ENCODE peak calls at places on chromosomes 6 and 20, in six cellular contexts. One of them, this sample, is unnamed.
A peak's percentile ranks its signal among the peaks of the same experiment; 100 is the strongest.

GRCh38 chr20:38299963-38300362 is 4.0 kb upstream of the BPI start:
- DNase-seq in left lung: peak; percentile 44
- DNase-seq in ovary: no peak
- DNase-seq in CD8-positive, alpha-beta T cell: no peak
- DNase-seq in left ventricle myocardium inferior: no peak
- DNase-seq in lower lobe of right lung: no peak
- DNase-seq in this sample: no peak

GRCh38 chr20:49276895-49277785 is 717 bp downstream of the ZNFX1 start:
- DNase-seq in left lung: peak; percentile 54
- DNase-seq in ovary: peak; percentile 68
- DNase-seq in CD8-positive, alpha-beta T cell: peak; percentile 12
- DNase-seq in left ventricle myocardium inferior: peak; percentile 24
- DNase-seq in lower lobe of right lung: peak; percentile 64
- DNase-seq in this sample: peak; percentile 14

GRCh38 chr6:31576897-31577341 is 1.6 kb downstream of the TNF start:
- DNase-seq in left lung: no peak
- DNase-seq in ovary: no peak
- DNase-seq in CD8-positive, alpha-beta T cell: no peak
- DNase-seq in left ventricle myocardium inferior: no peak
- DNase-seq in lower lobe of right lung: no peak
- DNase-seq in this sample: no peak

GRCh38 chr20:48819813-48820648 is 7.8 kb downstream of the PREX1 start:
- DNase-seq in left lung: no peak
- DNase-seq in ovary: no peak
- DNase-seq in CD8-positive, alpha-beta T cell: no peak
- DNase-seq in left ventricle myocardium inferior: no peak
- DNase-seq in lower lobe of right lung: no peak
- DNase-seq in this sample: no peak

GRCh38 chr20:62274332-62275262 is 28.2 kb upstream of the ADRM1 start:
- DNase-seq in left lung: no peak
- DNase-seq in ovary: peak; percentile 69
- DNase-seq in CD8-positive, alpha-beta T cell: no peak
- DNase-seq in left ventricle myocardium inferior: no peak
- DNase-seq in lower lobe of right lung: no peak
- DNase-seq in this sample: no peak

GRCh38 chr6:46925563-46926253 is 4.0 kb upstream of the ADGRF5 start:
- DNase-seq in left lung: peak; percentile 59
- DNase-seq in ovary: no peak
- DNase-seq in CD8-positive, alpha-beta T cell: no peak
- DNase-seq in left ventricle myocardium inferior: no peak
- DNase-seq in lower lobe of right lung: peak; percentile 75
- DNase-seq in this sample: no peak

GRCh38 chr20:19024296-19025035 is 188.0 kb upstream of the SLC24A3 start:
- DNase-seq in left lung: no peak
- DNase-seq in ovary: no peak
- DNase-seq in CD8-positive, alpha-beta T cell: no peak
- DNase-seq in left ventricle myocardium inferior: no peak
- DNase-seq in lower lobe of right lung: no peak
- DNase-seq in this sample: no peak

GRCh38 chr6:108160009-108160408 is 5.8 kb upstream of the NR2E1 start:
- DNase-seq in left lung: no peak
- DNase-seq in ovary: no peak
- DNase-seq in CD8-positive, alpha-beta T cell: no peak
- DNase-seq in left ventricle myocardium inferior: no peak
- DNase-seq in lower lobe of right lung: no peak
- DNase-seq in this sample: no peak

GRCh38 chr6:31776961-31777666 is at the start of gene VWA7:
- DNase-seq in left lung: peak; percentile 89
- DNase-seq in ovary: peak; percentile 84
- DNase-seq in CD8-positive, alpha-beta T cell: peak; percentile 28
- DNase-seq in left ventricle myocardium inferior: peak; percentile 68
- DNase-seq in lower lobe of right lung: peak; percentile 83
- DNase-seq in this sample: no peak

GRCh38 chr6:112501705-112502104 is 154.6 kb downstream of the RFPL4B start:
- DNase-seq in left lung: peak; percentile 34
- DNase-seq in ovary: peak; percentile 20
- DNase-seq in CD8-positive, alpha-beta T cell: no peak
- DNase-seq in left ventricle myocardium inferior: peak; percentile 19
- DNase-seq in lower lobe of right lung: no peak
- DNase-seq in this sample: no peak

GRCh38 chr20:54078296-54078695 is 7.9 kb upstream of the BCAS1 start:
- DNase-seq in left lung: no peak
- DNase-seq in ovary: no peak
- DNase-seq in CD8-positive, alpha-beta T cell: no peak
- DNase-seq in left ventricle myocardium inferior: no peak
- DNase-seq in lower lobe of right lung: no peak
- DNase-seq in this sample: no peak

GRCh38 chr6:42279966-42280629 is 62.4 kb upstream of the MRPS10 start:
- DNase-seq in left lung: peak; percentile 52
- DNase-seq in ovary: peak; percentile 59
- DNase-seq in CD8-positive, alpha-beta T cell: no peak
- DNase-seq in left ventricle myocardium inferior: peak; percentile 55
- DNase-seq in lower lobe of right lung: no peak
- DNase-seq in this sample: no peak

GRCh38 chr6:146905313-146905712 is 298.9 kb upstream of the STXBP5 start:
- DNase-seq in left lung: no peak
- DNase-seq in ovary: no peak
- DNase-seq in CD8-positive, alpha-beta T cell: no peak
- DNase-seq in left ventricle myocardium inferior: no peak
- DNase-seq in lower lobe of right lung: no peak
- DNase-seq in this sample: no peak

GRCh38 chr6:149909701-149910470 is 12.0 kb upstream of the RAET1E start:
- DNase-seq in left lung: no peak
- DNase-seq in ovary: no peak
- DNase-seq in CD8-positive, alpha-beta T cell: no peak
- DNase-seq in left ventricle myocardium inferior: no peak
- DNase-seq in lower lobe of right lung: no peak
- DNase-seq in this sample: no peak

GRCh38 chr6:9401936-9402335 is 966.6 kb upstream of the SLC35B3 start:
- DNase-seq in left lung: no peak
- DNase-seq in ovary: no peak
- DNase-seq in CD8-positive, alpha-beta T cell: no peak
- DNase-seq in left ventricle myocardium inferior: no peak
- DNase-seq in lower lobe of right lung: no peak
- DNase-seq in this sample: no peak

GRCh38 chr6:9399916-9400315 is 964.6 kb upstream of the SLC35B3 start:
- DNase-seq in left lung: no peak
- DNase-seq in ovary: no peak
- DNase-seq in CD8-positive, alpha-beta T cell: no peak
- DNase-seq in left ventricle myocardium inferior: no peak
- DNase-seq in lower lobe of right lung: no peak
- DNase-seq in this sample: no peak

GRCh38 chr6:9398794-9399373 is 963.5 kb upstream of the SLC35B3 start:
- DNase-seq in left lung: no peak
- DNase-seq in ovary: no peak
- DNase-seq in CD8-positive, alpha-beta T cell: no peak
- DNase-seq in left ventricle myocardium inferior: peak; percentile 29
- DNase-seq in lower lobe of right lung: no peak
- DNase-seq in this sample: no peak

DNA sequence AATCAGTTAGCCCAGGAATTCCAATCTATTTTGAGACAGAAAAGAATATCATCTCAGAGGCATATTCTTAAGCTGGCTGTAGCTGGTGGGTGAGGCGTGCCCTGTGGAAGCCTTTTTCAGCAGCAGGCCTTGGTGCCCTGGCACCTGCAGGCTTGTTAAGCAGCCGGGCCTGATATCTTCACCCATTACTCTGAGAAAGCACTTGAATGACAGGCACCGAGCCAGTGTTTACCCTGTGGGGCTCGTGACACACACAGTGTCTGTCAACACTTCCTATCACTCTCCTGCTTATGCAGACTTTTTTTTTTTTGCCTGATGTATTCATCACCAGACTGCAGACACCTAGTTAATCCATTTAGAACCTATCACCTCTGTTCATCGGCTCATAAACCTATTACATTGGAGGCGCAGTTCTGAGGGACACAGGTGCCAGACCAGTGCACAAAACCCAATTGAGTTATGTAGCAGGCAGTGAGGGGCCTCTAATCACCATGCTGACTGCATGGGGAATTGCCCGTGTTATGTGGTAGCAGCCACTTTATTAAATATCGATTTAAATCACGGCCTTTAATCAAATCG is 962.7 kb upstream of the SLC35B3 start:
- DNase-seq in left lung: peak; percentile 64
- DNase-seq in ovary: no peak
- DNase-seq in CD8-positive, alpha-beta T cell: no peak
- DNase-seq in left ventricle myocardium inferior: peak; percentile 53
- DNase-seq in lower lobe of right lung: peak; percentile 48
- DNase-seq in this sample: no peak
- H3K27me3 ChIP-seq in left lung: peaks cover 3% of the 10 kb centered on the region
- H3K27me3 ChIP-seq in ovary: no peaks in the 10 kb centered on the region
- H3K27me3 ChIP-seq in CD8-positive, alpha-beta T cell: no peaks in the 10 kb centered on the region
- H3K27me3 ChIP-seq in left ventricle myocardium inferior: peaks cover 19% of the 10 kb centered on the region
- H3K27me3 ChIP-seq in lower lobe of right lung: peaks cover 7% of the 10 kb centered on the region
- H3K27me3 ChIP-seq in this sample: no peaks in the 10 kb centered on the region

DNA sequence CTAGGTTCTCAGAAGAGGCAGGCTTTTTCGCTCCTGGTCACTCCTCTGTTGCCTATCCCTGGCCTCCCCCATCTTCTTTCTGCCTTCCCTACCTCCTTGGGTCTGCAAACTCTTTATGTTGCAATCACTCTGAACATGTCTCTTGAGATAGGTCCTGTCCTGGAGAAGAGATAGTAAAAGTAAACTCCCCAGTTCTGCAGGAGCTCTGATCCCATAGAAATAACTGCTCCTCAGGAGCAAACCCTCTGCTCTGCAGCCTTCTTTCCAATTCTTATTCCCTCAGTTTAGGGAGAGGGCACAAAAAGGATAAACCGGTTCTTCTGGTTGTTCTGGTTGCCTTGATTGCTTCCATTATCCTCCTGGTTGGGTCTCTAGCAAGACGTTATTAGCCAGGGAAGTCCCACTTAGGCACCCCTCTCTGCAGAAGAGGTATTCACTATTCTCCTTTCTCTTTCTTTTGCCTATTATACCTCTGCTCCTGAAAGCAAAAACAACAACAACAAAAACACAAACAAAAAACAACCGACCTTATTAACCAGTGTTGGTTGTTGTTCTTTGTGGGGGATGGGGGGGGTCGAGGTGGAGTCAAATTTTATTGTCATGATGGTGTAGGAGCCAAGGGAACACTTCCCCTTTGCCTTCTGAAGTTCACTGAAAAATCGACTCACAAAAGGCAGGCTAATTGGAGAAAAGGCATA is 973 bp downstream of the TRIM38 start:
- DNase-seq in left lung: no peak
- DNase-seq in ovary: no peak
- DNase-seq in CD8-positive, alpha-beta T cell: no peak
- DNase-seq in left ventricle myocardium inferior: no peak
- DNase-seq in lower lobe of right lung: no peak
- DNase-seq in this sample: no peak
- H3K4me1 ChIP-seq in left lung: peaks cover 21% of the 10 kb centered on the region
- H3K4me1 ChIP-seq in ovary: peaks cover 8% of the 10 kb centered on the region
- H3K4me1 ChIP-seq in CD8-positive, alpha-beta T cell: peaks cover 69% of the 10 kb centered on the region
- H3K4me1 ChIP-seq in left ventricle myocardium inferior: peaks cover 65% of the 10 kb centered on the region
- H3K4me1 ChIP-seq in lower lobe of right lung: peaks cover 64% of the 10 kb centered on the region
- H3K4me1 ChIP-seq in this sample: peaks cover 35% of the 10 kb centered on the region

DNA sequence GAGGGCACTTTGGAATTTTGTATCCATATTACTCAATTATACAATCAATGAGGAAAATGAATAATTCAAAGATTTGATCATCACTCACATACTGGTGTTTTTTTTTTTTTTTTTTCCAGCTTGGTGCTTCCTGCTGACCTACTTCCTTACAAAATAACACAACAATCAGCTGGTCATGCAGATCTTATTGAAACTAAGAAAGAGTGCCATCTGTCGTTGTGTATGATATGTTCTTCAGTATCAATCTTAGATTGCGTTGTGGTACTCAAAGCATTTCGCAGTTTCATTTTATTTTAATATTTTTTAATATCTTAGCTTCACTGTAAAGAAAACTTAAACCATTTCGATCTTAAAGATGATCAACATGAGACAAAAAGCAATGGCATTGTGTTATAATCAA is 155.6 kb downstream of the OGFRL1 start:
- DNase-seq in left lung: no peak
- DNase-seq in ovary: no peak
- DNase-seq in CD8-positive, alpha-beta T cell: no peak
- DNase-seq in left ventricle myocardium inferior: no peak
- DNase-seq in lower lobe of right lung: no peak
- DNase-seq in this sample: no peak
- TF ChIP-seq CTCF in left lung: no peak
- TF ChIP-seq CTCF in ovary: no peak
- TF ChIP-seq CTCF in CD8-positive, alpha-beta T cell: no peak
- TF ChIP-seq CTCF in left ventricle myocardium inferior: peak; percentile 48
- TF ChIP-seq CTCF in lower lobe of right lung: peak; percentile 11
- TF ChIP-seq CTCF in this sample: no peak

GRCh38 chr6:122452509-122452908 is 19.1 kb downstream of the SERINC1 start:
- DNase-seq in left lung: no peak
- DNase-seq in ovary: no peak
- DNase-seq in CD8-positive, alpha-beta T cell: no peak
- DNase-seq in left ventricle myocardium inferior: no peak
- DNase-seq in lower lobe of right lung: no peak
- DNase-seq in this sample: no peak

GRCh38 chr6:122459240-122459639 is 12.4 kb downstream of the SERINC1 start:
- DNase-seq in left lung: no peak
- DNase-seq in ovary: no peak
- DNase-seq in CD8-positive, alpha-beta T cell: no peak
- DNase-seq in left ventricle myocardium inferior: no peak
- DNase-seq in lower lobe of right lung: no peak
- DNase-seq in this sample: no peak

GRCh38 chr6:122449084-122449483 is 22.5 kb downstream of the SERINC1 start:
- DNase-seq in left lung: no peak
- DNase-seq in ovary: no peak
- DNase-seq in CD8-positive, alpha-beta T cell: no peak
- DNase-seq in left ventricle myocardium inferior: no peak
- DNase-seq in lower lobe of right lung: no peak
- DNase-seq in this sample: no peak

GRCh38 chr6:122458087-122458486 is 13.5 kb downstream of the SERINC1 start:
- DNase-seq in left lung: no peak
- DNase-seq in ovary: no peak
- DNase-seq in CD8-positive, alpha-beta T cell: no peak
- DNase-seq in left ventricle myocardium inferior: no peak
- DNase-seq in lower lobe of right lung: no peak
- DNase-seq in this sample: no peak

DNA sequence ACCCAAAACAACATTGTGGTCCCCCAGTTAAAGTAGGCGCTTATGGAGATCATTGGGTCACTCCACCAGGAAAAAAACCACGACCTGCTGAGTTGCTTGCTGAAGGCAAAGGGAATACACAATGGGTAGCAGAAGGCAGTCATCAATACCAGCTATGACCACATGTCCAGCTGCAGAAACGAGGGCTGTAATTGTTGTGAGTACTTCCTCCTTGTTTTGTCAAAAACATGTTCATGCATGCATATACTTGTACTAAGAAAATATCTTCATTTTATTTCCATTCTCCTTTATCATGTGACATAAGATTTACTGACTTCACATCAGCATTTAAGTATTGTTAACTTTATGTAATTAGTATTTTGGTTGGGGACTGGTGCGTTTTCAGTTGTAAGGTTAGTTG is 16.9 kb downstream of the SERINC1 start:
- DNase-seq in left lung: no peak
- DNase-seq in ovary: no peak
- DNase-seq in CD8-positive, alpha-beta T cell: no peak
- DNase-seq in left ventricle myocardium inferior: no peak
- DNase-seq in lower lobe of right lung: no peak
- DNase-seq in this sample: no peak
- H3K27me3 ChIP-seq in left lung: no peaks in the 10 kb centered on the region
- H3K27me3 ChIP-seq in ovary: no peaks in the 10 kb centered on the region
- H3K27me3 ChIP-seq in CD8-positive, alpha-beta T cell: no peaks in the 10 kb centered on the region
- H3K27me3 ChIP-seq in left ventricle myocardium inferior: no peaks in the 10 kb centered on the region
- H3K27me3 ChIP-seq in lower lobe of right lung: no peaks in the 10 kb centered on the region
- H3K27me3 ChIP-seq in this sample: no peaks in the 10 kb centered on the region

GRCh38 chr20:34706912-34707784 is 3.0 kb downstream of the TP53INP2 start:
- DNase-seq in left lung: no peak
- DNase-seq in ovary: no peak
- DNase-seq in CD8-positive, alpha-beta T cell: no peak
- DNase-seq in left ventricle myocardium inferior: no peak
- DNase-seq in lower lobe of right lung: no peak
- DNase-seq in this sample: no peak
- H3K4me1 ChIP-seq in left lung: peaks cover 9% of the 10 kb centered on the region
- H3K4me1 ChIP-seq in ovary: peaks cover 5% of the 10 kb centered on the region
- H3K4me1 ChIP-seq in CD8-positive, alpha-beta T cell: peaks cover 22% of the 10 kb centered on the region
- H3K4me1 ChIP-seq in left ventricle myocardium inferior: peaks cover 83% of the 10 kb centered on the region
- H3K4me1 ChIP-seq in lower lobe of right lung: peaks cover 34% of the 10 kb centered on the region
- H3K4me1 ChIP-seq in this sample: peaks cover 56% of the 10 kb centered on the region